ENCODE peak calls at places on chromosomes 4 and X, in seven cellular contexts. One of them, this sample, is unnamed.

GRCh38 chr4:150962245-150962644 is 52.8 kb downstream of the LRBA start:
- DNase-seq in suprapubic skin: no peak
- DNase-seq in breast epithelium: no peak
- DNase-seq in sigmoid colon: no peak
- DNase-seq in GM12878: no peak
- DNase-seq in stomach: no peak
- DNase-seq in HepG2: no peak
- DNase-seq in this sample: no peak

GRCh38 chrX:53009032-53009431 is 39.6 kb upstream of the GPR173 start:
- DNase-seq in sigmoid colon: no peak
- DNase-seq in breast epithelium: no peak
- DNase-seq in GM12878: no peak
- DNase-seq in stomach: no peak
- DNase-seq in HepG2: no peak
- DNase-seq in suprapubic skin: no peak
- DNase-seq in this sample: no peak

GRCh38 chrX:96435636-96436035 is 249.0 kb upstream of the DIAPH2 start:
- DNase-seq in GM12878: no peak
- DNase-seq in breast epithelium: no peak
- DNase-seq in stomach: no peak
- DNase-seq in sigmoid colon: no peak
- DNase-seq in suprapubic skin: no peak
- DNase-seq in HepG2: no peak
- DNase-seq in this sample: no peak

GRCh38 chrX:39753296-39753996 is 344.3 kb downstream of the BCOR start:
- DNase-seq in sigmoid colon: no peak
- DNase-seq in GM12878: no peak
- DNase-seq in HepG2: no peak
- DNase-seq in breast epithelium: no peak
- DNase-seq in suprapubic skin: no peak
- DNase-seq in stomach: peak; percentile 46
- DNase-seq in this sample: no peak

GRCh38 chr4:17153572-17153971 is 255.1 kb upstream of the LDB2 start:
- DNase-seq in GM12878: no peak
- DNase-seq in sigmoid colon: no peak
- DNase-seq in suprapubic skin: no peak
- DNase-seq in breast epithelium: no peak
- DNase-seq in stomach: no peak
- DNase-seq in HepG2: no peak
- DNase-seq in this sample: no peak

GRCh38 chr4:108333353-108333920 is 164.7 kb upstream of the LEF1 start:
- DNase-seq in breast epithelium: no peak
- DNase-seq in suprapubic skin: no peak
- DNase-seq in HepG2: no peak
- DNase-seq in stomach: no peak
- DNase-seq in GM12878: no peak
- DNase-seq in sigmoid colon: no peak
- DNase-seq in this sample: no peak

GRCh38 chr4:92234393-92235176 is 69.2 kb upstream of the GRID2 start:
- DNase-seq in suprapubic skin: no peak
- DNase-seq in HepG2: peak; percentile 39
- DNase-seq in GM12878: no peak
- DNase-seq in stomach: no peak
- DNase-seq in breast epithelium: no peak
- DNase-seq in sigmoid colon: no peak
- DNase-seq in this sample: no peak

GRCh38 chr4:150215601-150216000 is 137.4 kb downstream of the DCLK2 start:
- DNase-seq in suprapubic skin: no peak
- DNase-seq in GM12878: no peak
- DNase-seq in breast epithelium: no peak
- DNase-seq in stomach: no peak
- DNase-seq in HepG2: no peak
- DNase-seq in sigmoid colon: no peak
- DNase-seq in this sample: no peak

GRCh38 chr4:76198411-76199237 is 15.0 kb downstream of the SCARB2 start:
- DNase-seq in sigmoid colon: peak; percentile 94
- DNase-seq in GM12878: peak; percentile 87
- DNase-seq in suprapubic skin: no peak
- DNase-seq in stomach: peak; percentile 54
- DNase-seq in breast epithelium: no peak
- DNase-seq in HepG2: no peak
- DNase-seq in this sample: no peak

GRCh38 chr4:139175647-139176298 is 1.2 kb downstream of the ELF2 start:
- DNase-seq in GM12878: no peak
- DNase-seq in breast epithelium: no peak
- DNase-seq in suprapubic skin: no peak
- DNase-seq in stomach: no peak
- DNase-seq in HepG2: no peak
- DNase-seq in sigmoid colon: no peak
- DNase-seq in this sample: no peak

GRCh38 chrX:56231706-56232105 is 450 bp upstream of the KLF8 start:
- DNase-seq in suprapubic skin: no peak
- DNase-seq in GM12878: no peak
- DNase-seq in breast epithelium: no peak
- DNase-seq in HepG2: no peak
- DNase-seq in sigmoid colon: no peak
- DNase-seq in stomach: no peak
- DNase-seq in this sample: no peak

GRCh38 chrX:65697915-65698796 is 30.7 kb downstream of the MSN start:
- DNase-seq in stomach: peak; percentile 37
- DNase-seq in GM12878: peak; percentile 83
- DNase-seq in suprapubic skin: no peak
- DNase-seq in sigmoid colon: no peak
- DNase-seq in breast epithelium: no peak
- DNase-seq in HepG2: no peak
- DNase-seq in this sample: no peak

GRCh38 chrX:3627579-3627978 is 85.9 kb downstream of the PRKX start:
- DNase-seq in GM12878: no peak
- DNase-seq in HepG2: no peak
- DNase-seq in sigmoid colon: no peak
- DNase-seq in stomach: no peak
- DNase-seq in suprapubic skin: no peak
- DNase-seq in breast epithelium: no peak
- DNase-seq in this sample: no peak

GRCh38 chr4:160351018-160351417 is 1248.1 kb downstream of the RAPGEF2 start:
- DNase-seq in HepG2: no peak
- DNase-seq in stomach: no peak
- DNase-seq in GM12878: no peak
- DNase-seq in suprapubic skin: no peak
- DNase-seq in sigmoid colon: no peak
- DNase-seq in breast epithelium: no peak
- DNase-seq in this sample: no peak

GRCh38 chr4:83964996-83965541 is 429.2 kb downstream of the GPAT3 start:
- DNase-seq in breast epithelium: no peak
- DNase-seq in GM12878: no peak
- DNase-seq in HepG2: no peak
- DNase-seq in suprapubic skin: no peak
- DNase-seq in sigmoid colon: no peak
- DNase-seq in stomach: no peak
- DNase-seq in this sample: no peak

GRCh38 chr4:142367326-142368188 is 478.5 kb downstream of the INPP4B start:
- DNase-seq in GM12878: no peak
- DNase-seq in stomach: no peak
- DNase-seq in suprapubic skin: no peak
- DNase-seq in HepG2: no peak
- DNase-seq in breast epithelium: no peak
- DNase-seq in sigmoid colon: no peak
- DNase-seq in this sample: no peak

GRCh38 chr4:67704843-67705242 is 3.9 kb upstream of the UBA6 start:
- DNase-seq in GM12878: no peak
- DNase-seq in breast epithelium: no peak
- DNase-seq in suprapubic skin: no peak
- DNase-seq in stomach: no peak
- DNase-seq in HepG2: no peak
- DNase-seq in sigmoid colon: no peak
- DNase-seq in this sample: no peak

GRCh38 chrX:80021611-80022010 is 7.1 kb downstream of the TBX22 start:
- DNase-seq in GM12878: no peak
- DNase-seq in HepG2: no peak
- DNase-seq in sigmoid colon: no peak
- DNase-seq in breast epithelium: no peak
- DNase-seq in stomach: no peak
- DNase-seq in suprapubic skin: no peak
- DNase-seq in this sample: no peak

GRCh38 chr4:128981377-128981776 is 112.0 kb downstream of the SCLT1 start:
- DNase-seq in HepG2: no peak
- DNase-seq in GM12878: no peak
- DNase-seq in breast epithelium: no peak
- DNase-seq in sigmoid colon: no peak
- DNase-seq in stomach: no peak
- DNase-seq in suprapubic skin: no peak
- DNase-seq in this sample: no peak

GRCh38 chr4:37973481-37973880 is 13.3 kb downstream of the PTTG2 start:
- DNase-seq in HepG2: no peak
- DNase-seq in GM12878: no peak
- DNase-seq in breast epithelium: no peak
- DNase-seq in sigmoid colon: no peak
- DNase-seq in suprapubic skin: no peak
- DNase-seq in stomach: no peak
- DNase-seq in this sample: no peak

GRCh38 chr4:73345399-73345975 is 58.6 kb upstream of the ALB start:
- DNase-seq in stomach: no peak
- DNase-seq in sigmoid colon: no peak
- DNase-seq in breast epithelium: no peak
- DNase-seq in GM12878: no peak
- DNase-seq in HepG2: peak; percentile 93
- DNase-seq in suprapubic skin: no peak
- DNase-seq in this sample: no peak

GRCh38 chrX:45063319-45064095 is 137.2 kb downstream of the DIPK2B start:
- DNase-seq in HepG2: no peak
- DNase-seq in suprapubic skin: no peak
- DNase-seq in GM12878: no peak
- DNase-seq in stomach: no peak
- DNase-seq in breast epithelium: no peak
- DNase-seq in sigmoid colon: no peak
- DNase-seq in this sample: no peak

GRCh38 chr4:73606465-73606974 is 13.7 kb downstream of the RASSF6 start:
- DNase-seq in HepG2: no peak
- DNase-seq in breast epithelium: no peak
- DNase-seq in sigmoid colon: no peak
- DNase-seq in stomach: no peak
- DNase-seq in suprapubic skin: no peak
- DNase-seq in GM12878: peak; percentile 74
- DNase-seq in this sample: no peak

GRCh38 chr4:78019494-78019893 is 37.6 kb upstream of the FRAS1 start:
- DNase-seq in stomach: no peak
- DNase-seq in GM12878: no peak
- DNase-seq in HepG2: no peak
- DNase-seq in suprapubic skin: no peak
- DNase-seq in breast epithelium: no peak
- DNase-seq in sigmoid colon: no peak
- DNase-seq in this sample: no peak

DNA sequence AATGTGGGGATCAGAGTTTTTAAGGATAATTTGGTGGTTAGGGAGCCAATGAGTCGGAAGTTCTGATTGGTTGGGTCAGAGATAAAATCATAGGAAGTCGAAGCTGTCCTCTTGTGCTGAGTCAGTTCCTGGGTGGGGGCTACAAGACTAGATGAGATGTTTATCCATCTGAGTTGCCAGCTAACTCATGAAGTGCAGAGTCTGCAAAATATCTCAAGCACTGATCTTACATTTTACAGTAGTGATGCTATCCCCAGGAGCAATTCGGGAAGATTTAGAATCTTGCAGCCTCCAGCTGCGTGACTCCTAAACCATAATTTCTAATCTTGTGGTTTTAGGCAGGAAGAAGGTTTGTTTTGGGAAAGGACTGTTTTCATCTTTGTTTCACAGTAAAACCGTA is 565.8 kb upstream of the SPANXN1 start:
- DNase-seq in HepG2: no peak
- DNase-seq in sigmoid colon: no peak
- DNase-seq in suprapubic skin: no peak
- DNase-seq in GM12878: no peak
- DNase-seq in stomach: no peak
- DNase-seq in breast epithelium: no peak
- DNase-seq in this sample: no peak
- TF ChIP-seq POLR2AphosphoS5 in HepG2: no peak
- TF ChIP-seq POLR2AphosphoS5 in sigmoid colon: no peak
- TF ChIP-seq POLR2AphosphoS5 in suprapubic skin: no peak
- TF ChIP-seq POLR2AphosphoS5 in GM12878: no peak
- TF ChIP-seq POLR2AphosphoS5 in stomach: no peak
- TF ChIP-seq POLR2AphosphoS5 in breast epithelium: no peak
- TF ChIP-seq POLR2AphosphoS5 in this sample: no peak

DNA sequence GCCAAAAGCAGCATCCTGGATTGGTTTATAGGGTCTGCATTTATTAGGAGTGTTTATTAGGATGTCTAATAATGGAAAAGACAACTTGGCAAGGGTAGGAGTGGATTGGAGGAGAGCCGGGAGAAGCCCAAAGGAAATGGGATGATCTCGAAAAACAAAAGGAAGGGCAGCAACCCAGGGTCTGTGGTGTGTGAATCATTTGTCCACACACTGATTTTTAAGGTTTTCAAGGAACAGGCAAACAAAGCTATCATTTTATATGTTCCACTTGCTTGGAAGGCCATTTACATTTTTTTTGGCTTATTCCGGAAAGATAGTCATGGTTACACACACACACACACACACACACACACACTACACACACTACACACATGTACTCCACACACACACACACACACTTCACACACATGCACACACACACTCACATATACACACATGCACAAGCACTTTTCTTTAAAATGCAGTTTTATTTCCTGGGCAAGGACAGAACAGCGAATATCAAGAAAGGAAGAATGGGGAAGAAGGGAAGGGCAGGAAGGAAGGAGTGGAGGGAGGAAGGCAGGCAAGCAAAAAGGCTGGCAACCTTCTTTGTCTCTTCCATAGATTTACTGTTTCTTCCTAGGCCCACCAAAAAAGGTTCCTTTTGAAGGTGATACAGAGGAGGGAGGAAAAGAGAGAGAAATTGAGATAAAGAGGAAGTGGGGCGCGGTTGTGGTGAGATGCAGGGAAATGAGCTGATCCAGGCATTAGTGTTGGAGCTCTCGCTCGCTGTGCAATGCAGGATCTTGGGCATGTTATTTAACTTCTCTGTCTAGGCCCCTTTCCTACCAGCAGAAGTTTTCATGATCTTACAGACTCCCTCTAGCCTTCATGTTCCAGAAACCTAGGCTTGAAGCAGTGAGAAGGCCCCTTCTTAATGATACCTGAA is 88.6 kb upstream of the MAML3 start:
- DNase-seq in suprapubic skin: no peak
- DNase-seq in GM12878: no peak
- DNase-seq in sigmoid colon: no peak
- DNase-seq in breast epithelium: no peak
- DNase-seq in HepG2: no peak
- DNase-seq in stomach: no peak
- DNase-seq in this sample: no peak
- H3K27ac ChIP-seq in suprapubic skin: peak overlapping the region; percentile 19
- H3K27ac ChIP-seq in GM12878: no peak overlapping the region
- H3K27ac ChIP-seq in sigmoid colon: peak overlapping the region; percentile 70
- H3K27ac ChIP-seq in breast epithelium: peak overlapping the region; percentile 55
- H3K27ac ChIP-seq in HepG2: no peak overlapping the region
- H3K27ac ChIP-seq in stomach: peak overlapping the region; percentile 60
- H3K27ac ChIP-seq in this sample: no peak overlapping the region

GRCh38 chr4:110033994-110034393 is 121.3 kb downstream of the EGF start:
- DNase-seq in breast epithelium: no peak
- DNase-seq in stomach: no peak
- DNase-seq in sigmoid colon: no peak
- DNase-seq in GM12878: peak; percentile 63
- DNase-seq in HepG2: no peak
- DNase-seq in suprapubic skin: no peak
- DNase-seq in this sample: no peak
- H3K27me3 ChIP-seq in breast epithelium: no peaks in the 10 kb centered on the region
- H3K27me3 ChIP-seq in stomach: no peaks in the 10 kb centered on the region
- H3K27me3 ChIP-seq in sigmoid colon: no peaks in the 10 kb centered on the region
- H3K27me3 ChIP-seq in GM12878: no peaks in the 10 kb centered on the region
- H3K27me3 ChIP-seq in HepG2: peaks cover 2% of the 10 kb centered on the region
- H3K27me3 ChIP-seq in suprapubic skin: no peaks in the 10 kb centered on the region
- H3K27me3 ChIP-seq in this sample: no peaks in the 10 kb centered on the region

GRCh38 chrX:154727418-154728323 is 23.2 kb downstream of the GAB3 start:
- DNase-seq in sigmoid colon: peak; percentile 88
- DNase-seq in stomach: no peak
- DNase-seq in breast epithelium: peak; percentile 53
- DNase-seq in HepG2: no peak
- DNase-seq in GM12878: no peak
- DNase-seq in suprapubic skin: peak; percentile 73
- DNase-seq in this sample: no peak
- TF ChIP-seq POLR2AphosphoS5 in sigmoid colon: peak; percentile 58
- TF ChIP-seq POLR2AphosphoS5 in stomach: peak; percentile 12
- TF ChIP-seq POLR2AphosphoS5 in breast epithelium: no peak
- TF ChIP-seq POLR2AphosphoS5 in HepG2: no peak
- TF ChIP-seq POLR2AphosphoS5 in GM12878: no peak
- TF ChIP-seq POLR2AphosphoS5 in suprapubic skin: no peak
- TF ChIP-seq POLR2AphosphoS5 in this sample: no peak